ENCODE peak calls at places on chromosomes 6 and 20, in five cellular contexts. J, M, P, N and Q are unnamed samples.

GRCh38 chr6:116682334-116682712 is 1.3 kb downstream of the KPNA5 start:
- DNase-seq in J (peak; percentile 43), P (peak; percentile 19), M (no peak), N (no peak), Q (peak; percentile 70)

GRCh38 chr6:112337209-112337638 is 9.9 kb upstream of the RFPL4B start:
- DNase-seq in M (peak; percentile 61), J (no peak), P (peak; percentile 88), N (peak; percentile 61), Q (no peak)

GRCh38 chr6:157563611-157564284 is 182.8 kb downstream of the ZDHHC14 start:
- DNase-seq in N (no peak), M (no peak), J (peak; percentile 80), P (no peak), Q (peak; percentile 53)

GRCh38 chr6:170076466-170077165 is 214.3 kb downstream of the DLL1 start:
- DNase-seq in N (no peak), J (no peak), P (no peak), M (no peak), Q (no peak)

GRCh38 chr6:144006731-144007454 is 1.2 kb downstream of the PLAGL1 start:
- DNase-seq in P (peak; percentile 24), M (peak; percentile 33), J (peak; percentile 14), N (peak; percentile 10), Q (peak; percentile 20)

GRCh38 chr6:43268348-43268685 is 25.0 kb downstream of the TTBK1 start:
- DNase-seq in J (no peak), P (no peak), N (no peak), M (no peak), Q (no peak)

GRCh38 chr20:36677422-36677771 is 31.4 kb upstream of the SLA2 start:
- DNase-seq in J (no peak), N (no peak), P (no peak), M (no peak), Q (no peak)

GRCh38 chr20:51487076-51487475 is 55.4 kb downstream of the NFATC2 start:
- DNase-seq in P (peak; percentile 24), N (no peak), J (no peak), M (no peak), Q (no peak)

GRCh38 chr6:65760285-65760684 is 53.3 kb upstream of the EYS start:
- DNase-seq in N (no peak), J (no peak), M (no peak), P (no peak), Q (no peak)

GRCh38 chr6:22153384-22154158 is 143.3 kb downstream of the PRL start:
- DNase-seq in N (no peak), P (no peak), J (no peak), M (no peak), Q (no peak)

GRCh38 chr6:39899540-39900295 is 34.5 kb downstream of the MOCS1 start:
- DNase-seq in N (no peak), P (no peak), J (no peak), M (no peak), Q (no peak)

GRCh38 chr6:39808934-39809333 is 16.8 kb downstream of the DAAM2 start:
- DNase-seq in P (no peak), M (no peak), N (no peak), J (no peak), Q (no peak)

GRCh38 chr20:22581437-22582385 is 2.7 kb downstream of the FOXA2 start:
- DNase-seq in N (no peak), J (no peak), P (peak; percentile 61), M (peak; percentile 25), Q (no peak)

GRCh38 chr6:39048481-39049399 is at the start of gene GLP1R:
- DNase-seq in M (peak; percentile 67), J (no peak), P (peak; percentile 61), N (peak; percentile 44), Q (peak; percentile 18)

GRCh38 chr6:14796974-14797762 is 448.7 kb upstream of the JARID2 start:
- DNase-seq in J (no peak), M (no peak), P (no peak), N (no peak), Q (no peak)

GRCh38 chr20:49548371-49548947 is 19.5 kb downstream of the PTGIS start:
- DNase-seq in P (no peak), N (no peak), M (no peak), J (no peak), Q (no peak)

GRCh38 chr20:49544535-49544934 is 23.4 kb downstream of the PTGIS start:
- DNase-seq in M (no peak), J (no peak), N (no peak), P (no peak), Q (no peak)

GRCh38 chr20:49543858-49544437 is 24.0 kb downstream of the PTGIS start:
- DNase-seq in M (no peak), N (no peak), J (no peak), P (no peak), Q (no peak)

GRCh38 chr20:49543071-49543857 is 24.7 kb downstream of the PTGIS start:
- DNase-seq in P (no peak), J (no peak), M (no peak), N (no peak), Q (no peak)

GRCh38 chr20:49545572-49545971 is 22.4 kb downstream of the PTGIS start:
- DNase-seq in M (no peak), N (no peak), P (no peak), J (no peak), Q (no peak)
- TF ChIP-seq CTCF in M (no peak), N (peak; percentile 22), P (peak; percentile 32), J (no peak), Q (peak; percentile 37)

DNA sequence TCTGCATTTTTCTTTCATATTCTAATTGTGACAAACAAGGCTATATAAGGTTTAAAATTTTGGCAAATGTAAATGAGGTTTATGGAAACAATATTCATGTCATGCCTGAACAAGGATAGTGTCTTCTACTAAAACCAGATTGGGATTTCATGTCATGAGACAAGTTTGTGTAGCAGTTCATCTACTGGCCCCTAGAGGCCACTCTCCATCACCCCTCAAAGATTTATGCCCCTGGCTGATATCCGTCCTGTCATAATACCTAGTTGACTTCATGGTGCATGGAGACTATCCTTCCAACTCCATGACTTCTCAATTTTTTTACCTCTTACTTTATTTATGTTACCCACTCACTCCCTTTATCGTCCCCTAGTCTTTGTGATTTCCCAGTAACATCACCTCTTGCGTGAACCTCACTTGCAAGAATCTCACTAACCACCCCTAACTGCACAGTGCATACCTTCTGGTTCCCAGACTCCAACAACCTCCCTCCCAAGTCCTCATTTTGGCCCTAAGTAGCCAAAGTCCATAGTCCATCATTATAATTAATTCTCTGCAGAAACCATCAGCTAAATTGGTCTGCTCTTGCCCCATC is 179.8 kb downstream of the TASP1 start:
- DNase-seq in N (peak; percentile 22), M (no peak), J (peak; percentile 23), P (peak; percentile 58), Q (peak; percentile 27)
- TF ChIP-seq CTCF in N (peak; percentile 82), M (peak; percentile 51), J (peak; percentile 62), P (peak; percentile 82), Q (peak; percentile 64)

DNA sequence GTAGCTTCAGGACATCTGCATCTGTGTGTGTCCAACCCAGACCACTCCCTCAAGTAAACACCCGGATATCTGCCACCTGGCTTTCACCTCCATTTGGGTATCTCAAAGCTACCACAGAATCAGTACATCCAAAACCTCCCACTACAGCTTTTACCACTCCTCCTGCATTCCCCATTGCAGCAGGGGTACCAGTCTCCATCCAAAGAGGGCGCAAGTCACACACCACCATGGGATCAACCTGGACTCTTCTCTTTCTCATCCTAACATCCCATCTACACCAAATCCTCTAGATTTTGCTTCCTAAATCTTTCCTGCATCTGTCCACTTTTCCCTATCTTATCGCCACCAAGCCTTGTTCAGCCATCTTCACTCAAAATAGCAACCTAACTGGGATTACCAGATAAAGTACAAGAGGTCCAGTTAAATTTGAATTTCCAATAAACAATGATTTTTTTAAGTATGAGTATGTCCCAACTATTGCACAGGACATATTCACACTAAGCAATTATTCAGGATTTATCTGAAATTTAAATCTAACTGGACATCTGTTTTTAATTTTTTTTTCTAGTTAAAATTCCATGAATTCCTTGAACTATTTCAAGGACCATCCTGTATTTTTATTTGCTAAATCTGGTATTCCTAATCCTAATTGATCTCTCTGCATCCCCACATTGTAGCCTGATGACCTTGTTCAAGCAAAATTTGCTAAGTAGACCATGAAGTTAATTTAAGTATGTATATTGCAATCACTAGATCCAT is 164.3 kb upstream of the MLN start:
- DNase-seq in M (no peak), N (no peak), P (peak; percentile 67), J (no peak), Q (no peak)
- TF ChIP-seq CTCF in M (peak; percentile 45), N (peak; percentile 15), P (peak; percentile 72), J (no peak), Q (no peak)

DNA sequence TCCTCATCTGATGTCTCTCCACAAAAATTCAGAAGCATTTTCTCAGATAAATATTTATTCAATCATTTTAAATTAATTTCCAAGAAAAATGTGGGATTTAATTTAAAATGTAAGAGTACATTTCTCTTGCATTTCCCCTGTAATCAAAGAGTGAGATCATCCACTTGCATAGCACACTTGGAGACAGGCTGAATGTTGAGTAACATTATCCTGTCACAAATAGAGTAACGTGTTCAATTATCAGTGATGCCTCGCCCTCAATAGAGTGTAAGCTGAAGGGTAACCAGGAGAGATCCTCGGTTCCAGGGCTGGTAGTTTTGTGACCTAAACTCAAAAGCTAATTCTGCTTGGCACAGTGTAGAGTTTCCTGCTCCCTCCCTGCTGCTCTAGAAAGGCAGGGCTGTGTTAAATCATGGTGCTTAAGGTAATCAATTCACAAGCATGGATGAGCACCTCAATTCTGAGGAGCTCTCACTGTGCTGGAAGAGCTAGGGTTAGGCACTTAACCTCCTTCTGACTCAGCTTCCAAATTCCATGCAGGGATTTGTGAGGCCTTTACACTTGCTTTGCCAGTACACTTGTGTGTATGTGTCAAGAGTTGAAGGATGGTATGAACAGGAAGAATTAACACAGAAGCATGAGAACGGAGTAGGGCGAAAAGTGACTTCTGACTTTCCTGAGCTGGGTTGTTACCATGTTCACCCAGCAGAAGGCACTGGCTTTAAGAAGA is 56.6 kb downstream of the MMUT start:
- DNase-seq in M (no peak), P (peak; percentile 73), J (no peak), N (no peak), Q (no peak)
- TF ChIP-seq CTCF in M (no peak), P (no peak), J (no peak), N (no peak), Q (no peak)